ENCODE peak calls at places on chromosomes 12 and 14, in six cellular contexts. V is amniotic stem cell; G is fibroblast of mammary gland; H is H54; F is stimulated activated CD4-positive, alpha-beta T cell treated with anti-CD3 and anti-CD28 coated beads, Interleukin-15, amount 100 ng/mL, for 1 hour; T is activated T-helper 1 cell treated with Interleukin-2 at 50 U/mL for 16 hours. B is an unnamed sample.

GRCh38 chr12:130481392-130481879 is 143.7 kb downstream of the PIWIL1 start:
- DNase-seq in T (no peak), G (no peak), H (no peak), F (no peak), V (no peak), B (no peak)

GRCh38 chr14:23030936-23031335 is 3.8 kb downstream of the PSMB5 start:
- DNase-seq in V (no peak), F (no peak), T (no peak), G (peak; percentile 29), H (no peak), B (no peak)

GRCh38 chr14:29608861-29609260 is 318.8 kb downstream of the PRKD1 start:
- DNase-seq in G (no peak), H (no peak), V (no peak), F (no peak), T (no peak), B (no peak)

GRCh38 chr12:123961585-123961984 is 11.0 kb downstream of the CCDC92 start:
- DNase-seq in F (no peak), H (no peak), V (no peak), G (no peak), T (no peak), B (no peak)

GRCh38 chr12:93476555-93476954 is 9.2 kb downstream of the MRPL42 start:
- DNase-seq in H (no peak), T (no peak), G (no peak), V (no peak), F (no peak), B (no peak)

GRCh38 chr12:113299619-113300237 is 35.2 kb downstream of the SLC8B1 start:
- DNase-seq in F (no peak), H (peak; percentile 96), T (no peak), V (peak; percentile 39), G (peak; percentile 75), B (peak; percentile 84)

GRCh38 chr14:62062645-62063044 is 300.4 kb downstream of the SNAPC1 start:
- DNase-seq in F (no peak), V (no peak), H (no peak), G (no peak), T (no peak), B (no peak)

GRCh38 chr14:104817930-104818713 is 17.2 kb downstream of the ZBTB42 start:
- DNase-seq in V (no peak), T (no peak), H (no peak), G (no peak), F (no peak), B (no peak)

GRCh38 chr12:47808049-47808448 is 11.7 kb downstream of the HDAC7 start:
- DNase-seq in T (peak; percentile 64), G (peak; percentile 53), F (peak; percentile 55), V (no peak), H (no peak), B (no peak)

GRCh38 chr12:117680311-117680710 is 288.5 kb downstream of the KSR2 start:
- DNase-seq in H (no peak), G (peak; percentile 19), V (no peak), T (no peak), F (no peak), B (peak; percentile 71)

GRCh38 chr14:22822017-22822618 is 6.9 kb upstream of the SLC7A7 start:
- DNase-seq in F (no peak), V (no peak), T (no peak), H (no peak), G (no peak), B (no peak)

GRCh38 chr14:63030113-63030512 is 15.1 kb downstream of the KCNH5 start:
- DNase-seq in H (no peak), F (no peak), T (no peak), V (no peak), G (no peak), B (no peak)

GRCh38 chr12:188910-189621 is 24.9 kb downstream of the SLC6A12 start:
- DNase-seq in V (peak; percentile 25), T (no peak), F (peak; percentile 30), G (peak; percentile 39), H (peak; percentile 56), B (peak; percentile 34)

GRCh38 chr14:68627868-68628604 is 164.8 kb downstream of the ZFP36L1 start:
- DNase-seq in V (no peak), H (no peak), F (peak; percentile 55), T (peak; percentile 40), G (no peak), B (no peak)

GRCh38 chr12:95316798-95317197 is 99.2 kb downstream of the VEZT start:
- DNase-seq in T (no peak), F (no peak), G (no peak), V (no peak), H (no peak), B (no peak)

GRCh38 chr14:69048456-69048855 is 69.4 kb upstream of the ACTN1 start:
- DNase-seq in F (no peak), V (no peak), T (peak; percentile 3), G (peak; percentile 51), H (no peak), B (no peak)

GRCh38 chr12:127267128-127267527 is 999.8 kb upstream of the TMEM132C start:
- DNase-seq in F (no peak), G (no peak), T (no peak), V (no peak), H (no peak), B (no peak)

GRCh38 chr14:72830786-72831583 is 62.9 kb downstream of the DPF3 start:
- DNase-seq in G (no peak), F (no peak), V (no peak), H (no peak), T (no peak), B (no peak)

GRCh38 chr12:41496009-41496408 is 307.9 kb downstream of the PDZRN4 start:
- DNase-seq in T (no peak), V (no peak), H (no peak), G (no peak), F (no peak), B (no peak)

GRCh38 chr12:2013527-2014223 is 9.4 kb upstream of the DCP1B start:
- DNase-seq in G (no peak), H (no peak), F (no peak), V (no peak), T (no peak), B (no peak)

GRCh38 chr12:130465046-130465445 is 127.4 kb downstream of the PIWIL1 start:
- DNase-seq in T (no peak), V (no peak), H (no peak), F (no peak), G (no peak), B (no peak)

GRCh38 chr14:100734031-100734990 is 7.6 kb downstream of the DLK1 start:
- DNase-seq in T (no peak), V (no peak), H (no peak), F (no peak), G (no peak), B (no peak)

GRCh38 chr12:94042321-94042720 is 106.1 kb upstream of the PLXNC1 start:
- DNase-seq in T (no peak), V (no peak), F (no peak), G (no peak), H (no peak), B (no peak)

GRCh38 chr14:68945585-68946289 is 33.4 kb downstream of the ACTN1 start:
- DNase-seq in T (no peak), H (no peak), F (no peak), V (no peak), G (no peak), B (no peak)

GRCh38 chr14:99716091-99716849 is 32.2 kb downstream of the CYP46A1 start:
- DNase-seq in V (no peak), T (no peak), G (no peak), F (no peak), H (no peak), B (no peak)

B was measured in AG10803.